ENCODE peak calls at places on chromosomes 2 and 18, in ten cellular contexts. E is HFF-Myc, V is ovary, B is fibroblast of villous mesenchyme, D is psoas muscle, U is body of pancreas, I is A673, Z is endothelial cell of umbilical vein, Q is coronary artery, O is cardiac muscle cell. W is an unnamed sample.

GRCh38 chr2:71534201-71534600 is 80.8 kb downstream of the DYSF start:
- DNase-seq in D (no peak), Z (no peak), E (no peak), U (no peak), B (no peak), Q (no peak), I (no peak), O (no peak), V (no peak), W (no peak)

GRCh38 chr18:75283758-75284157 is 73.2 kb downstream of the TSHZ1 start:
- DNase-seq in U (no peak), I (no peak), V (no peak), Q (no peak), O (no peak), B (no peak), D (no peak), E (no peak), Z (no peak), W (no peak)

GRCh38 chr2:206971805-206972204 is 32.5 kb downstream of the CPO start:
- DNase-seq in B (peak), E (no peak), Q (no peak), I (no peak), U (no peak), O (no peak), V (no peak), Z (no peak), D (peak), W (no peak)

GRCh38 chr18:22275706-22276333 is 106.4 kb downstream of the GATA6 start:
- DNase-seq in B (no peak), V (no peak), Q (no peak), Z (peak), U (no peak), E (no peak), I (no peak), O (no peak), D (no peak), W (no peak)

GRCh38 chr18:25076980-25077780 is 274.8 kb downstream of the ZNF521 start:
- DNase-seq in Q (no peak), O (peak), Z (peak), E (no peak), B (no peak), V (no peak), D (no peak), I (no peak), U (no peak), W (no peak)

GRCh38 chr2:48605482-48606175 is 12.0 kb upstream of the GTF2A1L start:
- DNase-seq in V (no peak), O (no peak), D (no peak), Z (no peak), Q (no peak), I (no peak), U (no peak), E (no peak), B (no peak), W (no peak)

GRCh38 chr18:30358545-30358944 is 684.0 kb downstream of the DSC3 start:
- DNase-seq in V (no peak), B (no peak), O (no peak), U (no peak), I (no peak), E (no peak), D (no peak), Q (no peak), Z (no peak), W (peak)

GRCh38 chr18:13412017-13412416 is 193.5 kb downstream of the LDLRAD4 start:
- DNase-seq in I (no peak), B (no peak), U (no peak), V (no peak), D (no peak), E (no peak), O (no peak), Z (no peak), Q (no peak), W (no peak)

GRCh38 chr2:68870215-68870614 is 982 bp downstream of the BMP10 start:
- DNase-seq in U (no peak), V (no peak), Q (no peak), E (no peak), O (no peak), D (no peak), I (no peak), Z (peak), B (no peak), W (no peak)

GRCh38 chr2:164745012-164745797 is 96.4 kb downstream of the COBLL1 start:
- DNase-seq in Z (peak), Q (no peak), D (no peak), I (no peak), V (no peak), B (no peak), E (no peak), U (no peak), O (no peak), W (no peak)

GRCh38 chr2:54456526-54457325 is 599 bp downstream of the SPTBN1 start:
- DNase-seq in D (peak), V (peak), Q (no peak), Z (peak), B (peak), I (peak), O (peak), E (no peak), U (peak), W (peak)

GRCh38 chr2:239951117-239951734 is 73.9 kb downstream of the NDUFA10 start:
- DNase-seq in B (no peak), E (no peak), Q (no peak), I (no peak), Z (no peak), O (no peak), V (no peak), U (no peak), D (no peak), W (no peak)

GRCh38 chr18:56709463-56709862 is 58.3 kb downstream of the WDR7 start:
- DNase-seq in O (no peak), Z (peak), D (no peak), E (peak), B (peak), I (peak), U (no peak), Q (no peak), V (no peak), W (peak)

GRCh38 chr2:73986085-73986680 is 1.5 kb downstream of the TET3 start:
- DNase-seq in Q (no peak), E (no peak), I (no peak), B (no peak), D (no peak), V (no peak), Z (no peak), O (no peak), U (no peak), W (no peak)

GRCh38 chr2:221791840-221792239 is 219.7 kb upstream of the EPHA4 start:
- DNase-seq in I (no peak), D (no peak), Z (peak), V (no peak), E (no peak), U (no peak), Q (no peak), O (no peak), B (no peak), W (no peak)

GRCh38 chr18:23487738-23488625 is 15.3 kb upstream of the RMC1 start:
- DNase-seq in B (peak), I (no peak), E (no peak), Z (peak), Q (no peak), O (no peak), V (no peak), D (no peak), U (no peak), W (peak)

GRCh38 chr18:28013064-28013463 is 163.9 kb downstream of the CDH2 start:
- DNase-seq in E (peak), I (peak), Z (peak), B (peak), V (no peak), O (no peak), U (no peak), Q (no peak), D (no peak), W (no peak)
- TF ChIP-seq CTCF in E (peak), I (peak), Z (no peak), B (peak), V (no peak), O (peak), U (no peak), Q (no peak), D (no peak), W (peak)

GRCh38 chr2:128496700-128497099 is 178.0 kb upstream of the HS6ST1 start:
- DNase-seq in Q (no peak), I (no peak), O (no peak), B (no peak), Z (no peak), E (no peak), D (no peak), U (no peak), V (no peak), W (no peak)
- TF ChIP-seq CTCF in Q (no peak), I (no peak), O (no peak), B (no peak), Z (no peak), E (no peak), D (no peak), U (no peak), V (no peak), W (no peak)

GRCh38 chr2:234669611-234670010 is 172.7 kb upstream of the ARL4C start:
- DNase-seq in Q (no peak), B (no peak), E (no peak), D (no peak), V (no peak), I (no peak), O (peak), Z (no peak), U (peak), W (no peak)
- TF ChIP-seq CTCF in Q (no peak), B (no peak), E (peak), D (no peak), V (no peak), I (peak), O (peak), Z (no peak), U (no peak), W (no peak)

GRCh38 chr2:161946489-161947107 is 127.4 kb downstream of the DPP4 start:
- DNase-seq in Q (no peak), E (peak), O (peak), B (peak), D (no peak), U (no peak), I (peak), V (no peak), Z (peak), W (peak)
- TF ChIP-seq CTCF in Q (no peak), E (peak), O (peak), B (peak), D (no peak), U (no peak), I (peak), V (peak), Z (peak), W (peak)

GRCh38 chr18:61637905-61638304 is 254.9 kb downstream of the RNF152 start:
- DNase-seq in D (no peak), I (no peak), U (no peak), E (no peak), O (no peak), Q (no peak), V (no peak), Z (no peak), B (no peak), W (no peak)

GRCh38 chr18:61639886-61640285 is 252.9 kb downstream of the RNF152 start:
- DNase-seq in E (no peak), B (peak), I (no peak), Q (no peak), V (no peak), D (no peak), U (no peak), Z (no peak), O (no peak), W (no peak)

GRCh38 chr18:61635901-61636528 is 256.8 kb downstream of the RNF152 start:
- DNase-seq in I (peak), Z (peak), O (peak), Q (peak), E (no peak), U (peak), V (peak), B (peak), D (no peak), W (peak)

DNA sequence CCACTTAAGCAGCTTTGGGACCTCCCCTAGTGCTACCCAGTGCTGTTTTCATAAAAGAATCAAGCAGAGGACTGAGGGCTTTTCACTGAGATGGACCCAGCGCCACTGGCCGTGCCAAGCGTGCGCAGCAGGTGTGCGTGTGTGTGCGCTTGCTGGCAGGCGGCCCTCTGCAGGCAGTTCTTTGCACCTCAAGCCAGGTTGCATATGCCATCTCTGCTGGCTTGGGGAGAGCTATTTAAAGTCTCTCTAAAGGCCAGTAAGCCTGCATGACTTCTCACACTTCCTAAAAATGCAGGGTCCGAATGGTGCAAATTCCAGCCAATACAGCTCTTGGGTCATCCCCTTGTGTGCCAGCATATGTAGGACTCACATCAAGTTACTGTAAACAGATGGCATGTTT is 255.5 kb downstream of the RNF152 start:
- DNase-seq in I (no peak), Z (no peak), B (no peak), U (peak), V (no peak), E (no peak), O (peak), Q (no peak), D (no peak), W (no peak)
- TF ChIP-seq CTCF in I (no peak), Z (no peak), B (no peak), U (no peak), V (no peak), E (no peak), O (no peak), Q (no peak), D (no peak), W (no peak)

DNA sequence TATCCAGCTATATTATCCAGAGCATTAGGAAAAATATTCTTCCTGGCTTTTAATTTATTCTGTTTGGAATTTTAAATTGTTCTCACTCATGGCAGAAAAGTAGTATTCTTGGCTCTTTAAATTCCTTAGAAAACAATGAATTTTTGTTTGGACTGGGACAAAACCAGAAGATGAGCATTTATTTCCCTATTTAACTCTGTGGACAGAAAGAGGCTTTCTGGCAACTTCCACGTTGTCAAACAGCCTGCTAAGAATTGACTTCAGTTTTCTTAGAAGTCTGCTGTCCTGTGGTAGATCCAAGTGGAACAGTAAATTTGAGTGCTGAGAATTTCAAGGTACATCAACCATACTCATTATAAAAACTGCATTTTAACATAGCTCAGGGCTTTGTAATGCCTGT is 83.7 kb downstream of the MGAT5 start:
- DNase-seq in I (no peak), U (no peak), V (no peak), Q (no peak), D (no peak), O (no peak), E (no peak), B (no peak), Z (no peak), W (no peak)
- TF ChIP-seq CTCF in I (no peak), U (no peak), V (no peak), Q (no peak), D (no peak), O (no peak), E (no peak), B (no peak), Z (no peak), W (no peak)